ENCODE peak calls at places on chromosomes 2 and 18, in nine cellular contexts. One of them, this sample, is unnamed.
A peak's percentile ranks its signal among the peaks of the same experiment; 100 is the strongest.

GRCh38 chr2:175880-176800 is 87.7 kb downstream of the SH3YL1 start:
- DNase-seq in AG09309: no peak
- DNase-seq in fibroblast of mammary gland: peak; percentile 37
- DNase-seq in choroid plexus epithelial cell: no peak
- DNase-seq in DMS 273 treated with DMSO at 0.1 percent for 48 hours: no peak
- DNase-seq in MCF 10A: peak; percentile 36
- DNase-seq in NCI-H187: no peak
- DNase-seq in GM12864: no peak
- DNase-seq in left cardiac atrium: no peak
- DNase-seq in this sample: no peak

GRCh38 chr2:96152301-96153165 is 7.3 kb upstream of the DUSP2 start:
- DNase-seq in AG09309: no peak
- DNase-seq in fibroblast of mammary gland: no peak
- DNase-seq in choroid plexus epithelial cell: no peak
- DNase-seq in DMS 273 treated with DMSO at 0.1 percent for 48 hours: peak; percentile 24
- DNase-seq in MCF 10A: no peak
- DNase-seq in NCI-H187: no peak
- DNase-seq in GM12864: no peak
- DNase-seq in left cardiac atrium: no peak
- DNase-seq in this sample: no peak

GRCh38 chr2:43110442-43110871 is 115.9 kb downstream of the ZFP36L2 start:
- DNase-seq in AG09309: peak; percentile 56
- DNase-seq in fibroblast of mammary gland: peak; percentile 28
- DNase-seq in choroid plexus epithelial cell: peak; percentile 65
- DNase-seq in DMS 273 treated with DMSO at 0.1 percent for 48 hours: no peak
- DNase-seq in MCF 10A: no peak
- DNase-seq in NCI-H187: no peak
- DNase-seq in GM12864: no peak
- DNase-seq in left cardiac atrium: peak; percentile 59
- DNase-seq in this sample: no peak

GRCh38 chr2:229586012-229586411 is 128.3 kb downstream of the DNER start:
- DNase-seq in AG09309: no peak
- DNase-seq in fibroblast of mammary gland: peak; percentile 86
- DNase-seq in choroid plexus epithelial cell: peak; percentile 36
- DNase-seq in DMS 273 treated with DMSO at 0.1 percent for 48 hours: no peak
- DNase-seq in MCF 10A: peak; percentile 82
- DNase-seq in NCI-H187: no peak
- DNase-seq in GM12864: no peak
- DNase-seq in left cardiac atrium: no peak
- DNase-seq in this sample: peak; percentile 44

GRCh38 chr18:79625195-79625923 is 54.2 kb upstream of the CTDP1 start:
- DNase-seq in AG09309: no peak
- DNase-seq in fibroblast of mammary gland: no peak
- DNase-seq in choroid plexus epithelial cell: peak; percentile 32
- DNase-seq in DMS 273 treated with DMSO at 0.1 percent for 48 hours: no peak
- DNase-seq in MCF 10A: no peak
- DNase-seq in NCI-H187: no peak
- DNase-seq in GM12864: peak; percentile 65
- DNase-seq in left cardiac atrium: peak; percentile 17
- DNase-seq in this sample: no peak

GRCh38 chr2:43273477-43273876 is 47.1 kb upstream of the ZFP36L2 start:
- DNase-seq in AG09309: no peak
- DNase-seq in fibroblast of mammary gland: peak; percentile 84
- DNase-seq in choroid plexus epithelial cell: peak; percentile 36
- DNase-seq in DMS 273 treated with DMSO at 0.1 percent for 48 hours: no peak
- DNase-seq in MCF 10A: no peak
- DNase-seq in NCI-H187: no peak
- DNase-seq in GM12864: no peak
- DNase-seq in left cardiac atrium: no peak
- DNase-seq in this sample: peak; percentile 40

GRCh38 chr18:78596794-78597193 is 382.8 kb upstream of the SALL3 start:
- DNase-seq in AG09309: no peak
- DNase-seq in fibroblast of mammary gland: no peak
- DNase-seq in choroid plexus epithelial cell: no peak
- DNase-seq in DMS 273 treated with DMSO at 0.1 percent for 48 hours: no peak
- DNase-seq in MCF 10A: no peak
- DNase-seq in NCI-H187: no peak
- DNase-seq in GM12864: no peak
- DNase-seq in left cardiac atrium: no peak
- DNase-seq in this sample: no peak

GRCh38 chr2:151334082-151334815 is 23.1 kb upstream of the TNFAIP6 start:
- DNase-seq in AG09309: peak; percentile 92
- DNase-seq in fibroblast of mammary gland: peak; percentile 98
- DNase-seq in choroid plexus epithelial cell: peak; percentile 77
- DNase-seq in DMS 273 treated with DMSO at 0.1 percent for 48 hours: no peak
- DNase-seq in MCF 10A: peak; percentile 77
- DNase-seq in NCI-H187: no peak
- DNase-seq in GM12864: no peak
- DNase-seq in left cardiac atrium: no peak
- DNase-seq in this sample: peak; percentile 81

GRCh38 chr2:56211048-56211447 is 27.3 kb downstream of the CCDC85A start:
- DNase-seq in AG09309: no peak
- DNase-seq in fibroblast of mammary gland: peak; percentile 20
- DNase-seq in choroid plexus epithelial cell: no peak
- DNase-seq in DMS 273 treated with DMSO at 0.1 percent for 48 hours: no peak
- DNase-seq in MCF 10A: peak; percentile 6
- DNase-seq in NCI-H187: no peak
- DNase-seq in GM12864: no peak
- DNase-seq in left cardiac atrium: no peak
- DNase-seq in this sample: no peak

GRCh38 chr2:46780801-46781445 is 134.7 kb downstream of the MCFD2 start:
- DNase-seq in AG09309: peak; percentile 85
- DNase-seq in fibroblast of mammary gland: no peak
- DNase-seq in choroid plexus epithelial cell: peak; percentile 32
- DNase-seq in DMS 273 treated with DMSO at 0.1 percent for 48 hours: peak; percentile 82
- DNase-seq in MCF 10A: no peak
- DNase-seq in NCI-H187: no peak
- DNase-seq in GM12864: no peak
- DNase-seq in left cardiac atrium: peak; percentile 41
- DNase-seq in this sample: no peak

GRCh38 chr2:23587330-23587729 is 202.4 kb downstream of the KLHL29 start:
- DNase-seq in AG09309: no peak
- DNase-seq in fibroblast of mammary gland: no peak
- DNase-seq in choroid plexus epithelial cell: no peak
- DNase-seq in DMS 273 treated with DMSO at 0.1 percent for 48 hours: no peak
- DNase-seq in MCF 10A: no peak
- DNase-seq in NCI-H187: no peak
- DNase-seq in GM12864: no peak
- DNase-seq in left cardiac atrium: no peak
- DNase-seq in this sample: no peak

GRCh38 chr18:59323931-59324622 is 5.6 kb upstream of the CPLX4 start:
- DNase-seq in AG09309: peak; percentile 14
- DNase-seq in fibroblast of mammary gland: peak; percentile 13
- DNase-seq in choroid plexus epithelial cell: no peak
- DNase-seq in DMS 273 treated with DMSO at 0.1 percent for 48 hours: no peak
- DNase-seq in MCF 10A: no peak
- DNase-seq in NCI-H187: no peak
- DNase-seq in GM12864: no peak
- DNase-seq in left cardiac atrium: no peak
- DNase-seq in this sample: peak; percentile 96

GRCh38 chr2:230925879-230926765 is 1.1 kb upstream of the GPR55 start:
- DNase-seq in AG09309: no peak
- DNase-seq in fibroblast of mammary gland: no peak
- DNase-seq in choroid plexus epithelial cell: peak; percentile 13
- DNase-seq in DMS 273 treated with DMSO at 0.1 percent for 48 hours: no peak
- DNase-seq in MCF 10A: no peak
- DNase-seq in NCI-H187: no peak
- DNase-seq in GM12864: no peak
- DNase-seq in left cardiac atrium: no peak
- DNase-seq in this sample: no peak

GRCh38 chr2:150261691-150262090 is 225.8 kb downstream of the RND3 start:
- DNase-seq in AG09309: no peak
- DNase-seq in fibroblast of mammary gland: no peak
- DNase-seq in choroid plexus epithelial cell: no peak
- DNase-seq in DMS 273 treated with DMSO at 0.1 percent for 48 hours: no peak
- DNase-seq in MCF 10A: no peak
- DNase-seq in NCI-H187: no peak
- DNase-seq in GM12864: no peak
- DNase-seq in left cardiac atrium: no peak
- DNase-seq in this sample: no peak

GRCh38 chr2:50391553-50391952 is 640.4 kb downstream of the NRXN1 start:
- DNase-seq in AG09309: no peak
- DNase-seq in fibroblast of mammary gland: no peak
- DNase-seq in choroid plexus epithelial cell: no peak
- DNase-seq in DMS 273 treated with DMSO at 0.1 percent for 48 hours: no peak
- DNase-seq in MCF 10A: no peak
- DNase-seq in NCI-H187: no peak
- DNase-seq in GM12864: no peak
- DNase-seq in left cardiac atrium: no peak
- DNase-seq in this sample: no peak

GRCh38 chr2:190563109-190563508 is 28.6 kb upstream of the NEMP2 start:
- DNase-seq in AG09309: no peak
- DNase-seq in fibroblast of mammary gland: no peak
- DNase-seq in choroid plexus epithelial cell: no peak
- DNase-seq in DMS 273 treated with DMSO at 0.1 percent for 48 hours: no peak
- DNase-seq in MCF 10A: no peak
- DNase-seq in NCI-H187: no peak
- DNase-seq in GM12864: no peak
- DNase-seq in left cardiac atrium: no peak
- DNase-seq in this sample: peak; percentile 80

GRCh38 chr2:189506514-189506976 is 65.3 kb downstream of the WDR75 start:
- DNase-seq in AG09309: no peak
- DNase-seq in fibroblast of mammary gland: no peak
- DNase-seq in choroid plexus epithelial cell: peak; percentile 30
- DNase-seq in DMS 273 treated with DMSO at 0.1 percent for 48 hours: no peak
- DNase-seq in MCF 10A: no peak
- DNase-seq in NCI-H187: no peak
- DNase-seq in GM12864: no peak
- DNase-seq in left cardiac atrium: no peak
- DNase-seq in this sample: no peak

GRCh38 chr2:61470122-61470951 is 550 bp downstream of the USP34 start:
- DNase-seq in AG09309: no peak
- DNase-seq in fibroblast of mammary gland: peak; percentile 50
- DNase-seq in choroid plexus epithelial cell: no peak
- DNase-seq in DMS 273 treated with DMSO at 0.1 percent for 48 hours: no peak
- DNase-seq in MCF 10A: peak; percentile 82
- DNase-seq in NCI-H187: peak; percentile 87
- DNase-seq in GM12864: peak; percentile 31
- DNase-seq in left cardiac atrium: peak; percentile 90
- DNase-seq in this sample: no peak

GRCh38 chr18:31225668-31226067 is 63.0 kb upstream of the DSC1 start:
- DNase-seq in AG09309: no peak
- DNase-seq in fibroblast of mammary gland: no peak
- DNase-seq in choroid plexus epithelial cell: peak; percentile 93
- DNase-seq in DMS 273 treated with DMSO at 0.1 percent for 48 hours: no peak
- DNase-seq in MCF 10A: peak; percentile 57
- DNase-seq in NCI-H187: no peak
- DNase-seq in GM12864: no peak
- DNase-seq in left cardiac atrium: peak; percentile 55
- DNase-seq in this sample: peak; percentile 91

GRCh38 chr2:220332886-220333285 is 705.5 kb downstream of the SLC4A3 start:
- DNase-seq in AG09309: no peak
- DNase-seq in fibroblast of mammary gland: no peak
- DNase-seq in choroid plexus epithelial cell: no peak
- DNase-seq in DMS 273 treated with DMSO at 0.1 percent for 48 hours: no peak
- DNase-seq in MCF 10A: no peak
- DNase-seq in NCI-H187: no peak
- DNase-seq in GM12864: no peak
- DNase-seq in left cardiac atrium: no peak
- DNase-seq in this sample: peak; percentile 13

GRCh38 chr2:98555681-98556080 is 52.6 kb downstream of the COA5 start:
- DNase-seq in AG09309: no peak
- DNase-seq in fibroblast of mammary gland: no peak
- DNase-seq in choroid plexus epithelial cell: no peak
- DNase-seq in DMS 273 treated with DMSO at 0.1 percent for 48 hours: no peak
- DNase-seq in MCF 10A: no peak
- DNase-seq in NCI-H187: no peak
- DNase-seq in GM12864: no peak
- DNase-seq in left cardiac atrium: no peak
- DNase-seq in this sample: no peak

GRCh38 chr18:35376393-35376741 is 770 bp downstream of the ZNF396 start:
- DNase-seq in AG09309: no peak
- DNase-seq in fibroblast of mammary gland: no peak
- DNase-seq in choroid plexus epithelial cell: no peak
- DNase-seq in DMS 273 treated with DMSO at 0.1 percent for 48 hours: no peak
- DNase-seq in MCF 10A: no peak
- DNase-seq in NCI-H187: no peak
- DNase-seq in GM12864: no peak
- DNase-seq in left cardiac atrium: peak; percentile 39
- DNase-seq in this sample: no peak

GRCh38 chr2:23647563-23647962 is 262.6 kb downstream of the KLHL29 start:
- DNase-seq in AG09309: no peak
- DNase-seq in fibroblast of mammary gland: no peak
- DNase-seq in choroid plexus epithelial cell: no peak
- DNase-seq in DMS 273 treated with DMSO at 0.1 percent for 48 hours: no peak
- DNase-seq in MCF 10A: no peak
- DNase-seq in NCI-H187: no peak
- DNase-seq in GM12864: no peak
- DNase-seq in left cardiac atrium: no peak
- DNase-seq in this sample: no peak

GRCh38 chr2:74502720-74503505 is 3.5 kb upstream of the LBX2 start:
- DNase-seq in AG09309: peak; percentile 34
- DNase-seq in fibroblast of mammary gland: peak; percentile 89
- DNase-seq in choroid plexus epithelial cell: peak; percentile 87
- DNase-seq in DMS 273 treated with DMSO at 0.1 percent for 48 hours: no peak
- DNase-seq in MCF 10A: no peak
- DNase-seq in NCI-H187: no peak
- DNase-seq in GM12864: no peak
- DNase-seq in left cardiac atrium: peak; percentile 92
- DNase-seq in this sample: peak; percentile 62

GRCh38 chr2:218777276-218777990 is 4.5 kb upstream of the CYP27A1 start:
- DNase-seq in AG09309: no peak
- DNase-seq in fibroblast of mammary gland: no peak
- DNase-seq in choroid plexus epithelial cell: no peak
- DNase-seq in DMS 273 treated with DMSO at 0.1 percent for 48 hours: no peak
- DNase-seq in MCF 10A: no peak
- DNase-seq in NCI-H187: no peak
- DNase-seq in GM12864: no peak
- DNase-seq in left cardiac atrium: no peak
- DNase-seq in this sample: no peak